ENCODE peak calls at places on chromosomes 13 and 19, in four cellular contexts. One of them, this sample, is unnamed.

GRCh38 chr19:3732108-3732507 is 23.9 kb downstream of the TJP3 start:
- DNase-seq in BJ: no peak
- DNase-seq in stimulated activated CD4-positive, alpha-beta T cell treated with anti-CD3 and anti-CD28 coated beads, Interleukin-1b, Interleukin-23, amount 100 ng/mL, for 24 hours: no peak
- DNase-seq in stimulated activated CD8-positive, alpha-beta memory T cell treated with anti-CD3 and anti-CD28 coated beads, Interleukin-4, amount 100 ng/mL, for 4 hours: no peak
- DNase-seq in this sample: no peak

GRCh38 chr19:4069331-4069959 is 2.7 kb upstream of the ZBTB7A start:
- DNase-seq in BJ: no peak
- DNase-seq in stimulated activated CD4-positive, alpha-beta T cell treated with anti-CD3 and anti-CD28 coated beads, Interleukin-1b, Interleukin-23, amount 100 ng/mL, for 24 hours: no peak
- DNase-seq in stimulated activated CD8-positive, alpha-beta memory T cell treated with anti-CD3 and anti-CD28 coated beads, Interleukin-4, amount 100 ng/mL, for 4 hours: no peak
- DNase-seq in this sample: no peak

GRCh38 chr19:47157455-47158321 is 27.1 kb downstream of the SAE1 start:
- DNase-seq in BJ: no peak
- DNase-seq in stimulated activated CD4-positive, alpha-beta T cell treated with anti-CD3 and anti-CD28 coated beads, Interleukin-1b, Interleukin-23, amount 100 ng/mL, for 24 hours: no peak
- DNase-seq in stimulated activated CD8-positive, alpha-beta memory T cell treated with anti-CD3 and anti-CD28 coated beads, Interleukin-4, amount 100 ng/mL, for 4 hours: no peak
- DNase-seq in this sample: no peak

GRCh38 chr13:112703935-112704633 is 14.2 kb downstream of the ATP11A start:
- DNase-seq in BJ: no peak
- DNase-seq in stimulated activated CD4-positive, alpha-beta T cell treated with anti-CD3 and anti-CD28 coated beads, Interleukin-1b, Interleukin-23, amount 100 ng/mL, for 24 hours: no peak
- DNase-seq in stimulated activated CD8-positive, alpha-beta memory T cell treated with anti-CD3 and anti-CD28 coated beads, Interleukin-4, amount 100 ng/mL, for 4 hours: no peak
- DNase-seq in this sample: no peak

GRCh38 chr13:63161219-63161618 is 1745.6 kb upstream of the PCDH20 start:
- DNase-seq in BJ: no peak
- DNase-seq in stimulated activated CD4-positive, alpha-beta T cell treated with anti-CD3 and anti-CD28 coated beads, Interleukin-1b, Interleukin-23, amount 100 ng/mL, for 24 hours: no peak
- DNase-seq in stimulated activated CD8-positive, alpha-beta memory T cell treated with anti-CD3 and anti-CD28 coated beads, Interleukin-4, amount 100 ng/mL, for 4 hours: no peak
- DNase-seq in this sample: no peak

GRCh38 chr19:55158848-55159793 is 1.6 kb upstream of the TNNI3 start:
- DNase-seq in BJ: no peak
- DNase-seq in stimulated activated CD4-positive, alpha-beta T cell treated with anti-CD3 and anti-CD28 coated beads, Interleukin-1b, Interleukin-23, amount 100 ng/mL, for 24 hours: no peak
- DNase-seq in stimulated activated CD8-positive, alpha-beta memory T cell treated with anti-CD3 and anti-CD28 coated beads, Interleukin-4, amount 100 ng/mL, for 4 hours: no peak
- DNase-seq in this sample: no peak

GRCh38 chr13:50955807-50956206 is 46.2 kb downstream of the RNASEH2B start:
- DNase-seq in BJ: no peak
- DNase-seq in stimulated activated CD4-positive, alpha-beta T cell treated with anti-CD3 and anti-CD28 coated beads, Interleukin-1b, Interleukin-23, amount 100 ng/mL, for 24 hours: no peak
- DNase-seq in stimulated activated CD8-positive, alpha-beta memory T cell treated with anti-CD3 and anti-CD28 coated beads, Interleukin-4, amount 100 ng/mL, for 4 hours: no peak
- DNase-seq in this sample: no peak

GRCh38 chr19:27962260-27962659 is 1250.7 kb downstream of the UQCRFS1 start:
- DNase-seq in BJ: no peak
- DNase-seq in stimulated activated CD4-positive, alpha-beta T cell treated with anti-CD3 and anti-CD28 coated beads, Interleukin-1b, Interleukin-23, amount 100 ng/mL, for 24 hours: no peak
- DNase-seq in stimulated activated CD8-positive, alpha-beta memory T cell treated with anti-CD3 and anti-CD28 coated beads, Interleukin-4, amount 100 ng/mL, for 4 hours: no peak
- DNase-seq in this sample: no peak

GRCh38 chr19:2716275-2716650 is 4.9 kb downstream of the DIRAS1 start:
- DNase-seq in BJ: no peak
- DNase-seq in stimulated activated CD4-positive, alpha-beta T cell treated with anti-CD3 and anti-CD28 coated beads, Interleukin-1b, Interleukin-23, amount 100 ng/mL, for 24 hours: no peak
- DNase-seq in stimulated activated CD8-positive, alpha-beta memory T cell treated with anti-CD3 and anti-CD28 coated beads, Interleukin-4, amount 100 ng/mL, for 4 hours: no peak
- DNase-seq in this sample: no peak

GRCh38 chr13:53198017-53198416 is 169.4 kb downstream of the OLFM4 start:
- DNase-seq in BJ: no peak
- DNase-seq in stimulated activated CD4-positive, alpha-beta T cell treated with anti-CD3 and anti-CD28 coated beads, Interleukin-1b, Interleukin-23, amount 100 ng/mL, for 24 hours: no peak
- DNase-seq in stimulated activated CD8-positive, alpha-beta memory T cell treated with anti-CD3 and anti-CD28 coated beads, Interleukin-4, amount 100 ng/mL, for 4 hours: no peak
- DNase-seq in this sample: no peak

GRCh38 chr19:9823816-9824215 is 3.9 kb upstream of the UBL5 start:
- DNase-seq in BJ: no peak
- DNase-seq in stimulated activated CD4-positive, alpha-beta T cell treated with anti-CD3 and anti-CD28 coated beads, Interleukin-1b, Interleukin-23, amount 100 ng/mL, for 24 hours: no peak
- DNase-seq in stimulated activated CD8-positive, alpha-beta memory T cell treated with anti-CD3 and anti-CD28 coated beads, Interleukin-4, amount 100 ng/mL, for 4 hours: no peak
- DNase-seq in this sample: no peak

GRCh38 chr13:85666356-85666755 is 132.9 kb downstream of the SLITRK6 start:
- DNase-seq in BJ: no peak
- DNase-seq in stimulated activated CD4-positive, alpha-beta T cell treated with anti-CD3 and anti-CD28 coated beads, Interleukin-1b, Interleukin-23, amount 100 ng/mL, for 24 hours: no peak
- DNase-seq in stimulated activated CD8-positive, alpha-beta memory T cell treated with anti-CD3 and anti-CD28 coated beads, Interleukin-4, amount 100 ng/mL, for 4 hours: no peak
- DNase-seq in this sample: no peak

GRCh38 chr13:59447031-59447430 is 716.7 kb downstream of the DIAPH3 start:
- DNase-seq in BJ: no peak
- DNase-seq in stimulated activated CD4-positive, alpha-beta T cell treated with anti-CD3 and anti-CD28 coated beads, Interleukin-1b, Interleukin-23, amount 100 ng/mL, for 24 hours: no peak
- DNase-seq in stimulated activated CD8-positive, alpha-beta memory T cell treated with anti-CD3 and anti-CD28 coated beads, Interleukin-4, amount 100 ng/mL, for 4 hours: no peak
- DNase-seq in this sample: no peak

GRCh38 chr19:39001016-39001415 is 25.5 kb upstream of the FBXO17 start:
- DNase-seq in BJ: no peak
- DNase-seq in stimulated activated CD4-positive, alpha-beta T cell treated with anti-CD3 and anti-CD28 coated beads, Interleukin-1b, Interleukin-23, amount 100 ng/mL, for 24 hours: no peak
- DNase-seq in stimulated activated CD8-positive, alpha-beta memory T cell treated with anti-CD3 and anti-CD28 coated beads, Interleukin-4, amount 100 ng/mL, for 4 hours: no peak
- DNase-seq in this sample: no peak

GRCh38 chr13:70188567-70188966 is 80.3 kb upstream of the KLHL1 start:
- DNase-seq in BJ: no peak
- DNase-seq in stimulated activated CD4-positive, alpha-beta T cell treated with anti-CD3 and anti-CD28 coated beads, Interleukin-1b, Interleukin-23, amount 100 ng/mL, for 24 hours: no peak
- DNase-seq in stimulated activated CD8-positive, alpha-beta memory T cell treated with anti-CD3 and anti-CD28 coated beads, Interleukin-4, amount 100 ng/mL, for 4 hours: no peak
- DNase-seq in this sample: no peak

GRCh38 chr19:39030854-39031367 is 1.4 kb downstream of the FBXO27 start:
- DNase-seq in BJ: no peak
- DNase-seq in stimulated activated CD4-positive, alpha-beta T cell treated with anti-CD3 and anti-CD28 coated beads, Interleukin-1b, Interleukin-23, amount 100 ng/mL, for 24 hours: no peak
- DNase-seq in stimulated activated CD8-positive, alpha-beta memory T cell treated with anti-CD3 and anti-CD28 coated beads, Interleukin-4, amount 100 ng/mL, for 4 hours: no peak
- DNase-seq in this sample: peak

GRCh38 chr19:4268816-4269430 is 10.1 kb upstream of the SHD start:
- DNase-seq in BJ: no peak
- DNase-seq in stimulated activated CD4-positive, alpha-beta T cell treated with anti-CD3 and anti-CD28 coated beads, Interleukin-1b, Interleukin-23, amount 100 ng/mL, for 24 hours: no peak
- DNase-seq in stimulated activated CD8-positive, alpha-beta memory T cell treated with anti-CD3 and anti-CD28 coated beads, Interleukin-4, amount 100 ng/mL, for 4 hours: no peak
- DNase-seq in this sample: no peak

GRCh38 chr19:17775991-17776803 is 18.7 kb upstream of the B3GNT3 start:
- DNase-seq in BJ: no peak
- DNase-seq in stimulated activated CD4-positive, alpha-beta T cell treated with anti-CD3 and anti-CD28 coated beads, Interleukin-1b, Interleukin-23, amount 100 ng/mL, for 24 hours: no peak
- DNase-seq in stimulated activated CD8-positive, alpha-beta memory T cell treated with anti-CD3 and anti-CD28 coated beads, Interleukin-4, amount 100 ng/mL, for 4 hours: no peak
- DNase-seq in this sample: peak

GRCh38 chr13:45340422-45341033 is 455 bp downstream of the TPT1 start:
- DNase-seq in BJ: peak
- DNase-seq in stimulated activated CD4-positive, alpha-beta T cell treated with anti-CD3 and anti-CD28 coated beads, Interleukin-1b, Interleukin-23, amount 100 ng/mL, for 24 hours: peak
- DNase-seq in stimulated activated CD8-positive, alpha-beta memory T cell treated with anti-CD3 and anti-CD28 coated beads, Interleukin-4, amount 100 ng/mL, for 4 hours: peak
- DNase-seq in this sample: peak

GRCh38 chr13:50676602-50677001 is 166.9 kb downstream of the DLEU7 start:
- DNase-seq in BJ: peak
- DNase-seq in stimulated activated CD4-positive, alpha-beta T cell treated with anti-CD3 and anti-CD28 coated beads, Interleukin-1b, Interleukin-23, amount 100 ng/mL, for 24 hours: no peak
- DNase-seq in stimulated activated CD8-positive, alpha-beta memory T cell treated with anti-CD3 and anti-CD28 coated beads, Interleukin-4, amount 100 ng/mL, for 4 hours: no peak
- DNase-seq in this sample: no peak

GRCh38 chr13:82176761-82177160 is 1705.5 kb downstream of the SLITRK1 start:
- DNase-seq in BJ: no peak
- DNase-seq in stimulated activated CD4-positive, alpha-beta T cell treated with anti-CD3 and anti-CD28 coated beads, Interleukin-1b, Interleukin-23, amount 100 ng/mL, for 24 hours: no peak
- DNase-seq in stimulated activated CD8-positive, alpha-beta memory T cell treated with anti-CD3 and anti-CD28 coated beads, Interleukin-4, amount 100 ng/mL, for 4 hours: no peak
- DNase-seq in this sample: no peak

GRCh38 chr19:38538386-38538785 is 79.4 kb downstream of the MAP4K1 start:
- DNase-seq in BJ: no peak
- DNase-seq in stimulated activated CD4-positive, alpha-beta T cell treated with anti-CD3 and anti-CD28 coated beads, Interleukin-1b, Interleukin-23, amount 100 ng/mL, for 24 hours: no peak
- DNase-seq in stimulated activated CD8-positive, alpha-beta memory T cell treated with anti-CD3 and anti-CD28 coated beads, Interleukin-4, amount 100 ng/mL, for 4 hours: no peak
- DNase-seq in this sample: no peak

GRCh38 chr13:50318887-50319286 is 303.6 kb downstream of the KCNRG start:
- DNase-seq in BJ: no peak
- DNase-seq in stimulated activated CD4-positive, alpha-beta T cell treated with anti-CD3 and anti-CD28 coated beads, Interleukin-1b, Interleukin-23, amount 100 ng/mL, for 24 hours: no peak
- DNase-seq in stimulated activated CD8-positive, alpha-beta memory T cell treated with anti-CD3 and anti-CD28 coated beads, Interleukin-4, amount 100 ng/mL, for 4 hours: no peak
- DNase-seq in this sample: no peak

GRCh38 chr13:112831196-112831595 is 137.8 kb upstream of the MCF2L start:
- DNase-seq in BJ: no peak
- DNase-seq in stimulated activated CD4-positive, alpha-beta T cell treated with anti-CD3 and anti-CD28 coated beads, Interleukin-1b, Interleukin-23, amount 100 ng/mL, for 24 hours: no peak
- DNase-seq in stimulated activated CD8-positive, alpha-beta memory T cell treated with anti-CD3 and anti-CD28 coated beads, Interleukin-4, amount 100 ng/mL, for 4 hours: no peak
- DNase-seq in this sample: no peak

GRCh38 chr13:32840840-32841713 is 175.1 kb upstream of the KL start:
- DNase-seq in BJ: no peak
- DNase-seq in stimulated activated CD4-positive, alpha-beta T cell treated with anti-CD3 and anti-CD28 coated beads, Interleukin-1b, Interleukin-23, amount 100 ng/mL, for 24 hours: no peak
- DNase-seq in stimulated activated CD8-positive, alpha-beta memory T cell treated with anti-CD3 and anti-CD28 coated beads, Interleukin-4, amount 100 ng/mL, for 4 hours: no peak
- DNase-seq in this sample: peak

GRCh38 chr19:658916-659839 is 3.8 kb downstream of the RNF126 start:
- DNase-seq in BJ: no peak
- DNase-seq in stimulated activated CD4-positive, alpha-beta T cell treated with anti-CD3 and anti-CD28 coated beads, Interleukin-1b, Interleukin-23, amount 100 ng/mL, for 24 hours: no peak
- DNase-seq in stimulated activated CD8-positive, alpha-beta memory T cell treated with anti-CD3 and anti-CD28 coated beads, Interleukin-4, amount 100 ng/mL, for 4 hours: peak
- DNase-seq in this sample: no peak

GRCh38 chr13:33260168-33261098 is 25.1 kb downstream of the STARD13 start:
- DNase-seq in BJ: no peak
- DNase-seq in stimulated activated CD4-positive, alpha-beta T cell treated with anti-CD3 and anti-CD28 coated beads, Interleukin-1b, Interleukin-23, amount 100 ng/mL, for 24 hours: no peak
- DNase-seq in stimulated activated CD8-positive, alpha-beta memory T cell treated with anti-CD3 and anti-CD28 coated beads, Interleukin-4, amount 100 ng/mL, for 4 hours: no peak
- DNase-seq in this sample: no peak

GRCh38 chr19:5646703-5647102 is 23.8 kb downstream of the SAFB start:
- DNase-seq in BJ: no peak
- DNase-seq in stimulated activated CD4-positive, alpha-beta T cell treated with anti-CD3 and anti-CD28 coated beads, Interleukin-1b, Interleukin-23, amount 100 ng/mL, for 24 hours: no peak
- DNase-seq in stimulated activated CD8-positive, alpha-beta memory T cell treated with anti-CD3 and anti-CD28 coated beads, Interleukin-4, amount 100 ng/mL, for 4 hours: no peak
- DNase-seq in this sample: no peak

GRCh38 chr13:103788061-103788652 is 721.9 kb upstream of the SLC10A2 start:
- DNase-seq in BJ: no peak
- DNase-seq in stimulated activated CD4-positive, alpha-beta T cell treated with anti-CD3 and anti-CD28 coated beads, Interleukin-1b, Interleukin-23, amount 100 ng/mL, for 24 hours: no peak
- DNase-seq in stimulated activated CD8-positive, alpha-beta memory T cell treated with anti-CD3 and anti-CD28 coated beads, Interleukin-4, amount 100 ng/mL, for 4 hours: no peak
- DNase-seq in this sample: no peak

GRCh38 chr19:9914315-9915207 is 21.8 kb downstream of the OLFM2 start:
- DNase-seq in BJ: no peak
- DNase-seq in stimulated activated CD4-positive, alpha-beta T cell treated with anti-CD3 and anti-CD28 coated beads, Interleukin-1b, Interleukin-23, amount 100 ng/mL, for 24 hours: peak
- DNase-seq in stimulated activated CD8-positive, alpha-beta memory T cell treated with anti-CD3 and anti-CD28 coated beads, Interleukin-4, amount 100 ng/mL, for 4 hours: peak
- DNase-seq in this sample: peak

GRCh38 chr13:66853559-66853958 is 376.6 kb downstream of the PCDH9 start:
- DNase-seq in BJ: no peak
- DNase-seq in stimulated activated CD4-positive, alpha-beta T cell treated with anti-CD3 and anti-CD28 coated beads, Interleukin-1b, Interleukin-23, amount 100 ng/mL, for 24 hours: no peak
- DNase-seq in stimulated activated CD8-positive, alpha-beta memory T cell treated with anti-CD3 and anti-CD28 coated beads, Interleukin-4, amount 100 ng/mL, for 4 hours: no peak
- DNase-seq in this sample: no peak

GRCh38 chr13:91576590-91576989 is 178.2 kb downstream of the GPC5 start:
- DNase-seq in BJ: no peak
- DNase-seq in stimulated activated CD4-positive, alpha-beta T cell treated with anti-CD3 and anti-CD28 coated beads, Interleukin-1b, Interleukin-23, amount 100 ng/mL, for 24 hours: no peak
- DNase-seq in stimulated activated CD8-positive, alpha-beta memory T cell treated with anti-CD3 and anti-CD28 coated beads, Interleukin-4, amount 100 ng/mL, for 4 hours: no peak
- DNase-seq in this sample: no peak

GRCh38 chr19:38849746-38850230 is at the start of gene HNRNPL:
- DNase-seq in BJ: no peak
- DNase-seq in stimulated activated CD4-positive, alpha-beta T cell treated with anti-CD3 and anti-CD28 coated beads, Interleukin-1b, Interleukin-23, amount 100 ng/mL, for 24 hours: peak
- DNase-seq in stimulated activated CD8-positive, alpha-beta memory T cell treated with anti-CD3 and anti-CD28 coated beads, Interleukin-4, amount 100 ng/mL, for 4 hours: no peak
- DNase-seq in this sample: peak

GRCh38 chr19:269241-269640 is 22.0 kb downstream of the PLPP2 start:
- DNase-seq in BJ: no peak
- DNase-seq in stimulated activated CD4-positive, alpha-beta T cell treated with anti-CD3 and anti-CD28 coated beads, Interleukin-1b, Interleukin-23, amount 100 ng/mL, for 24 hours: no peak
- DNase-seq in stimulated activated CD8-positive, alpha-beta memory T cell treated with anti-CD3 and anti-CD28 coated beads, Interleukin-4, amount 100 ng/mL, for 4 hours: no peak
- DNase-seq in this sample: peak

GRCh38 chr19:2282062-2282861 is at the start of gene PEAK3:
- DNase-seq in BJ: no peak
- DNase-seq in stimulated activated CD4-positive, alpha-beta T cell treated with anti-CD3 and anti-CD28 coated beads, Interleukin-1b, Interleukin-23, amount 100 ng/mL, for 24 hours: no peak
- DNase-seq in stimulated activated CD8-positive, alpha-beta memory T cell treated with anti-CD3 and anti-CD28 coated beads, Interleukin-4, amount 100 ng/mL, for 4 hours: no peak
- DNase-seq in this sample: peak

GRCh38 chr13:32032780-32033179 is 1.2 kb downstream of the FRY start:
- DNase-seq in BJ: no peak
- DNase-seq in stimulated activated CD4-positive, alpha-beta T cell treated with anti-CD3 and anti-CD28 coated beads, Interleukin-1b, Interleukin-23, amount 100 ng/mL, for 24 hours: no peak
- DNase-seq in stimulated activated CD8-positive, alpha-beta memory T cell treated with anti-CD3 and anti-CD28 coated beads, Interleukin-4, amount 100 ng/mL, for 4 hours: no peak
- DNase-seq in this sample: no peak